ENCODE peak calls at places on chromosomes 3 and 15, in eight cellular contexts. A, Y, D, L, O, I, T and J are unnamed samples.

GRCh38 chr3:141240290-141241247 is 8.9 kb downstream of the PXYLP1 start:
- DNase-seq in L (no peak), Y (no peak), D (peak; percentile 48), I (peak; percentile 60), O (no peak), T (no peak), A (no peak), J (no peak)

GRCh38 chr3:17678116-17678741 is 64.2 kb downstream of the TBC1D5 start:
- DNase-seq in D (no peak), A (no peak), L (peak; percentile 4), Y (no peak), T (no peak), O (no peak), I (peak; percentile 71), J (no peak)

GRCh38 chr3:41602121-41602520 is 359.8 kb downstream of the ULK4 start:
- DNase-seq in T (no peak), A (no peak), I (no peak), Y (no peak), D (no peak), O (no peak), L (no peak), J (no peak)

GRCh38 chr3:69115731-69116130 is 6.7 kb downstream of the LMOD3 start:
- DNase-seq in L (peak; percentile 23), Y (no peak), I (peak; percentile 78), D (no peak), T (no peak), A (no peak), O (no peak), J (no peak)

GRCh38 chr3:125042725-125043406 is 12.9 kb downstream of the HEG1 start:
- DNase-seq in I (peak; percentile 50), T (peak; percentile 50), L (no peak), D (peak; percentile 47), O (peak; percentile 59), Y (no peak), A (peak; percentile 79), J (peak; percentile 46)

GRCh38 chr3:41274944-41275668 is 75.8 kb downstream of the CTNNB1 start:
- DNase-seq in T (no peak), A (no peak), Y (no peak), O (no peak), L (no peak), D (no peak), I (peak; percentile 76), J (no peak)

GRCh38 chr3:159953320-159953719 is 35.3 kb upstream of the IL12A start:
- DNase-seq in O (no peak), T (no peak), Y (no peak), I (no peak), L (no peak), A (no peak), D (no peak), J (no peak)

GRCh38 chr3:22569570-22569969 is 633.6 kb upstream of the UBE2E2 start:
- DNase-seq in D (no peak), T (no peak), A (no peak), L (no peak), Y (no peak), I (no peak), O (no peak), J (no peak)

GRCh38 chr3:12588039-12588673 is 31.3 kb downstream of the MKRN2 start:
- DNase-seq in O (no peak), D (no peak), A (no peak), T (no peak), I (peak; percentile 52), Y (no peak), L (no peak), J (no peak)

GRCh38 chr3:55929154-55929869 is 442.2 kb upstream of the WNT5A start:
- DNase-seq in O (no peak), I (no peak), T (no peak), Y (no peak), D (no peak), L (no peak), A (no peak), J (no peak)

GRCh38 chr15:31974855-31975421 is 55.4 kb upstream of the CHRNA7 start:
- DNase-seq in T (no peak), I (peak; percentile 0), O (no peak), D (peak; percentile 87), Y (peak; percentile 2), A (no peak), L (no peak), J (peak; percentile 87)

GRCh38 chr3:97793415-97794019 is 28.3 kb upstream of the CRYBG3 start:
- DNase-seq in T (no peak), Y (peak; percentile 16), A (no peak), L (no peak), I (peak; percentile 64), D (no peak), O (no peak), J (no peak)

GRCh38 chr15:20341901-20342605 is 199.5 kb downstream of the GOLGA6L6 start:
- DNase-seq in L (no peak), I (no peak), Y (no peak), O (peak; percentile 63), T (peak; percentile 78), A (peak; percentile 90), D (peak; percentile 85), J (peak; percentile 50)

GRCh38 chr3:197008436-197009209 is 21.0 kb downstream of the MELTF start:
- DNase-seq in Y (no peak), A (peak; percentile 42), L (no peak), T (no peak), O (no peak), D (no peak), I (no peak), J (peak; percentile 62)

GRCh38 chr15:77607894-77608261 is 24.8 kb downstream of the LINGO1 start:
- DNase-seq in A (no peak), D (no peak), Y (peak; percentile 35), I (no peak), T (no peak), L (no peak), O (no peak), J (peak; percentile 49)

GRCh38 chr3:133413166-133414020 is 13.5 kb downstream of the BFSP2 start:
- DNase-seq in O (no peak), T (no peak), I (peak; percentile 58), D (no peak), Y (peak; percentile 73), A (no peak), L (no peak), J (no peak)

GRCh38 chr3:64523324-64523723 is 164.5 kb downstream of the ADAMTS9 start:
- DNase-seq in I (no peak), A (no peak), O (no peak), D (no peak), L (no peak), T (no peak), Y (no peak), J (no peak)

GRCh38 chr3:13329746-13330145 is 90.4 kb downstream of the NUP210 start:
- DNase-seq in T (no peak), A (no peak), L (no peak), D (no peak), Y (no peak), I (no peak), O (no peak), J (no peak)

GRCh38 chr3:3107181-3107580 is 3.0 kb downstream of the IL5RA start:
- DNase-seq in L (no peak), O (no peak), D (no peak), T (no peak), A (no peak), I (no peak), Y (no peak), J (no peak)

GRCh38 chr3:50267280-50267913 is 1.6 kb upstream of the SEMA3B start:
- DNase-seq in D (peak; percentile 79), A (peak; percentile 85), I (no peak), L (no peak), Y (no peak), O (peak; percentile 78), T (no peak), J (peak; percentile 85)

GRCh38 chr3:52054689-52055511 is 1.5 kb downstream of the DUSP7 start:
- DNase-seq in D (peak; percentile 80), A (no peak), I (peak; percentile 15), T (no peak), Y (no peak), O (peak; percentile 61), L (no peak), J (peak; percentile 85)

GRCh38 chr15:45276851-45277250 is 24.8 kb downstream of the SLC28A2 start:
- DNase-seq in T (no peak), Y (peak; percentile 34), I (peak; percentile 21), A (no peak), L (no peak), O (no peak), D (no peak), J (peak; percentile 52)

GRCh38 chr3:141193431-141193830 is 38.2 kb upstream of the PXYLP1 start:
- DNase-seq in A (no peak), I (no peak), T (no peak), O (no peak), Y (no peak), D (no peak), L (no peak), J (no peak)

GRCh38 chr3:175288616-175289015 is 429.5 kb downstream of the NAALADL2 start:
- DNase-seq in A (no peak), Y (no peak), L (no peak), D (no peak), I (peak; percentile 47), T (no peak), O (no peak), J (no peak)

DNA sequence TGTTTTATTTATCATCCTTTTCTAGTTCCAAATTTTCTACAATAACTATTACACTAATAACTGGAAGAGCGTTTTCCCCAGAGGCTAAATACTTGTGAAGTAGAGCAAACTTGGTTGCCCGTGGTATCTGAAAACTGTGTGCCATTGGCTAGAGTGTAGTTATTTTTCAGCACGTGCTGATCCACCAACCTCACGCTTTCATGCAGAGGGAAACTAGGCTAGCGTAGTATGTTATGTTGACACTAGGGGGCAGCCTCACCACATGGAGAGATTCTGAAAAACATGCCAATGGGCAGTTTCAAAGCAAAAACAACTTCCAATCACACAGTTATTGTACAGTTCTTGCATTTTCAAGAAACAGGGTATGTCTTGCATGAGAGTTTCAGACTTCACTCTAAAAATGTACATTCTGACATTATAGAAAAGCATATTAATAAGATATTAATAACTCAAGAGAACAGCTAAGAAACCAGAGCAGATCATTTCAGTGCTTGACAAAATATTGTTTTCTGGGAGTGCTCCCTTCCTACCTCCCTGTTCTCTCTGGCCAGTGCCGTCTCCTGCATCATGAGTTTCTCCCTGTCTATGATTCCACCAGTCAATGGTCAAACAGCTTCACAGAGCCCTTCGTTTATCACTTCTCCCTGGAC is 39.7 kb downstream of the SPATA12 start:
- DNase-seq in I (peak; percentile 75), Y (no peak), L (no peak), A (no peak), O (peak; percentile 77), T (peak; percentile 78), D (peak; percentile 90), J (peak; percentile 76)
- H3K36me3 ChIP-seq in I (no peaks in the 10 kb centered on the region), Y (no peaks in the 10 kb centered on the region), L (no peaks in the 10 kb centered on the region), A (no peaks in the 10 kb centered on the region), O (no peaks in the 10 kb centered on the region), T (no peaks in the 10 kb centered on the region), D (peaks cover 93% of the 10 kb centered on the region), J (peaks cover 29% of the 10 kb centered on the region)

GRCh38 chr3:192727032-192727847 is at the start of gene FGF12:
- DNase-seq in I (peak; percentile 0), D (peak; percentile 99), O (peak; percentile 33), A (peak; percentile 65), T (peak; percentile 19), L (no peak), Y (peak; percentile 12), J (peak; percentile 91)
- H3K4me3 ChIP-seq in I (no peak within 1 kb of the TSS), D (peak within 1 kb of the TSS; percentile 79), O (no peak within 1 kb of the TSS), A (peak within 1 kb of the TSS; percentile 33), T (no peak within 1 kb of the TSS), L (no peak within 1 kb of the TSS), Y (peak within 1 kb of the TSS; percentile 60), J (peak within 1 kb of the TSS; percentile 34)

GRCh38 chr15:75606711-75607684 is 18.5 kb downstream of the SNUPN start:
- DNase-seq in L (no peak), T (no peak), O (no peak), I (peak; percentile 51), A (no peak), Y (no peak), D (no peak), J (no peak)
- H3K36me3 ChIP-seq in L (peaks cover 22% of the 10 kb centered on the region), T (peaks cover 69% of the 10 kb centered on the region), O (no peaks in the 10 kb centered on the region), I (peaks cover 51% of the 10 kb centered on the region), A (peaks cover 90% of the 10 kb centered on the region), Y (peaks cover 70% of the 10 kb centered on the region), D (peaks cover 57% of the 10 kb centered on the region), J (peaks cover 15% of the 10 kb centered on the region)

GRCh38 chr3:172147113-172147818 is 107.9 kb downstream of the FNDC3B start:
- DNase-seq in D (no peak), O (no peak), Y (no peak), L (no peak), I (no peak), A (no peak), T (no peak), J (no peak)
- H3K4me3 ChIP-seq in D (no peak overlapping the region), O (no peak overlapping the region), Y (no peak overlapping the region), L (no peak overlapping the region), I (no peak overlapping the region), A (no peak overlapping the region), T (no peak overlapping the region), J (no peak overlapping the region)